ENCODE peak calls at places on chromosomes 2 and 18, in seven cellular contexts. L, O, E, U, P, F and B are unnamed samples.

GRCh38 chr2:232502901-232503791 is 15.5 kb upstream of the ECEL1 start:
- DNase-seq in E (peak; percentile 46), U (no peak), L (no peak), P (no peak), F (no peak), O (peak; percentile 20), B (no peak)

GRCh38 chr2:101038455-101039255 is 36.6 kb downstream of the RPL31 start:
- DNase-seq in F (no peak), U (no peak), L (no peak), E (no peak), O (peak; percentile 14), P (peak; percentile 53), B (no peak)

GRCh38 chr2:232342635-232343565 is 35.7 kb upstream of the ALPP start:
- DNase-seq in E (no peak), P (no peak), U (no peak), O (no peak), L (no peak), F (no peak), B (no peak)

GRCh38 chr2:71306762-71307161 is 24.8 kb upstream of the ZNF638 start:
- DNase-seq in L (no peak), F (no peak), E (no peak), U (no peak), P (no peak), O (no peak), B (peak; percentile 30)

GRCh38 chr2:121489284-121489683 is 41.4 kb upstream of the RNU4ATAC start:
- DNase-seq in E (no peak), F (no peak), O (no peak), P (no peak), L (peak; percentile 75), U (no peak), B (no peak)

GRCh38 chr2:191847764-191848163 is 876 bp upstream of the CAVIN2 start:
- DNase-seq in F (no peak), E (no peak), P (no peak), L (no peak), O (no peak), U (no peak), B (no peak)

GRCh38 chr2:40363631-40364030 is 88.3 kb downstream of the SLC8A1 start:
- DNase-seq in E (no peak), U (no peak), O (no peak), L (peak; percentile 12), P (no peak), F (no peak), B (no peak)

GRCh38 chr18:43067570-43067969 is 47.9 kb downstream of the RIT2 start:
- DNase-seq in O (no peak), P (no peak), F (no peak), U (no peak), E (no peak), L (no peak), B (no peak)

GRCh38 chr2:25365241-25365640 is 23.5 kb upstream of the DNMT3A start:
- DNase-seq in P (no peak), U (no peak), L (no peak), O (no peak), E (no peak), F (no peak), B (no peak)

GRCh38 chr2:149715005-149715592 is 127.5 kb upstream of the MMADHC start:
- DNase-seq in U (no peak), O (no peak), P (peak; percentile 39), L (no peak), F (no peak), E (no peak), B (peak; percentile 22)

GRCh38 chr18:48680871-48681270 is 142.0 kb downstream of the CTIF start:
- DNase-seq in E (no peak), O (no peak), F (no peak), P (no peak), L (no peak), U (no peak), B (no peak)

GRCh38 chr18:8783335-8783993 is 78.1 kb downstream of the MTCL1 start:
- DNase-seq in O (no peak), E (no peak), F (no peak), P (no peak), L (no peak), U (no peak), B (no peak)

GRCh38 chr2:99984781-99985525 is 157.4 kb downstream of the AFF3 start:
- DNase-seq in O (no peak), F (peak; percentile 47), L (peak; percentile 22), E (no peak), U (no peak), P (no peak), B (no peak)

GRCh38 chr2:235665656-235666239 is 171.9 kb downstream of the AGAP1 start:
- DNase-seq in E (no peak), L (no peak), F (no peak), U (no peak), P (no peak), O (no peak), B (no peak)

GRCh38 chr2:132980304-132980703 is 310.3 kb upstream of the LYPD1 start:
- DNase-seq in U (no peak), O (no peak), F (no peak), E (no peak), L (no peak), P (no peak), B (no peak)

GRCh38 chr2:714005-714741 is 37.0 kb upstream of the TMEM18 start:
- DNase-seq in F (peak; percentile 10), O (peak; percentile 43), P (peak; percentile 64), L (peak; percentile 75), U (peak; percentile 9), E (peak; percentile 8), B (no peak)

GRCh38 chr2:135532581-135532980 is 1.3 kb downstream of the R3HDM1 start:
- DNase-seq in U (no peak), F (no peak), E (no peak), P (no peak), L (no peak), O (no peak), B (peak; percentile 9)

GRCh38 chr2:46299365-46300263 is 2.4 kb downstream of the EPAS1 start:
- DNase-seq in E (peak; percentile 17), F (no peak), L (no peak), P (peak; percentile 57), U (no peak), O (no peak), B (peak; percentile 69)

GRCh38 chr2:285990-286389 is 1.9 kb downstream of the ALKAL2 start:
- DNase-seq in F (no peak), P (no peak), E (no peak), O (no peak), U (no peak), L (no peak), B (no peak)

GRCh38 chr2:177596866-177597265 is 204.3 kb downstream of the AGPS start:
- DNase-seq in F (no peak), O (no peak), U (no peak), L (no peak), E (no peak), P (no peak), B (no peak)

GRCh38 chr2:160349306-160349705 is 144.3 kb downstream of the RBMS1 start:
- DNase-seq in P (no peak), E (no peak), F (no peak), U (no peak), L (no peak), O (no peak), B (no peak)

GRCh38 chr2:196535742-196536141 is 103.8 kb upstream of the CCDC150 start:
- DNase-seq in O (no peak), F (no peak), U (no peak), L (no peak), P (no peak), E (no peak), B (no peak)

GRCh38 chr2:71721669-71722068 is 268.3 kb downstream of the DYSF start:
- DNase-seq in F (no peak), P (no peak), L (no peak), U (no peak), E (no peak), O (no peak), B (no peak)

GRCh38 chr2:98012561-98012979 is 16.8 kb upstream of the TMEM131 start:
- DNase-seq in P (no peak), E (no peak), O (peak; percentile 56), L (no peak), F (no peak), U (no peak), B (no peak)

GRCh38 chr2:158533009-158533408 is 76.3 kb downstream of the PKP4 start:
- DNase-seq in E (no peak), L (no peak), P (no peak), U (no peak), O (no peak), F (no peak), B (no peak)

GRCh38 chr2:206728277-206729199 is 10.3 kb upstream of the DYTN start:
- DNase-seq in O (peak; percentile 6), U (no peak), P (no peak), L (no peak), F (no peak), E (no peak), B (no peak)

GRCh38 chr2:241728627-241729026 is 5.8 kb upstream of the D2HGDH start:
- DNase-seq in F (no peak), E (no peak), P (no peak), U (no peak), L (no peak), O (no peak), B (no peak)

GRCh38 chr2:185583058-185583816 is 155.4 kb upstream of the FSIP2 start:
- DNase-seq in L (no peak), E (no peak), P (no peak), F (no peak), O (no peak), U (no peak), B (peak; percentile 85)

GRCh38 chr2:15527074-15527739 is 33.9 kb downstream of the NBAS start:
- DNase-seq in U (no peak), E (no peak), L (no peak), P (no peak), F (no peak), O (no peak), B (no peak)

GRCh38 chr2:54570925-54571694 is 115.0 kb downstream of the SPTBN1 start:
- DNase-seq in E (peak; percentile 63), L (peak; percentile 29), O (peak; percentile 80), P (no peak), F (peak; percentile 67), U (no peak), B (peak; percentile 81)

GRCh38 chr2:240258685-240259084 is 118.2 kb upstream of the OTOS start:
- DNase-seq in E (no peak), F (no peak), L (no peak), P (no peak), U (no peak), O (no peak), B (no peak)

GRCh38 chr2:218516614-218517013 is 51.5 kb downstream of the USP37 start:
- DNase-seq in F (no peak), E (peak; percentile 20), O (peak; percentile 7), L (no peak), U (peak; percentile 22), P (peak; percentile 11), B (no peak)